ENCODE peak calls at places on chromosomes 11 and 22, in ten cellular contexts. E is ovary, K is A549, D is stomach, S is upper lobe of left lung, P is suprapubic skin, V is tibial nerve, Z is esophagus muscularis mucosa, Y is GM12878, T is H1. B is an unnamed sample.
A peak's percentile ranks its signal among the peaks of the same experiment; 100 is the strongest.

GRCh38 chr11:123231263-123231662 is 36.2 kb upstream of the CLMP start:
- DNase-seq in E (no peak), K (peak; percentile 38), S (no peak), V (no peak), D (no peak), T (no peak), Z (no peak), P (no peak), Y (no peak), B (no peak)

GRCh38 chr11:110243804-110244203 is 52.6 kb downstream of the RDX start:
- DNase-seq in P (no peak), Y (no peak), D (no peak), E (no peak), Z (no peak), K (no peak), S (no peak), V (no peak), T (no peak), B (no peak)

GRCh38 chr11:79423736-79424135 is 17.1 kb downstream of the TENM4 start:
- DNase-seq in T (no peak), Z (no peak), K (no peak), P (no peak), V (no peak), S (no peak), D (no peak), Y (no peak), E (no peak), B (no peak)

GRCh38 chr11:19714387-19715363 is 2.0 kb downstream of the NAV2 start:
- DNase-seq in D (no peak), T (peak; percentile 68), Z (no peak), V (peak; percentile 33), K (no peak), P (no peak), S (peak; percentile 44), E (peak; percentile 38), Y (no peak), B (peak; percentile 84)

GRCh38 chr22:46422896-46423295 is 87.4 kb downstream of the TRMU start:
- DNase-seq in P (no peak), V (no peak), Z (no peak), D (peak; percentile 39), K (no peak), Y (no peak), S (peak; percentile 22), T (no peak), E (no peak), B (no peak)

GRCh38 chr11:16607675-16608644 is 130.5 kb upstream of the C11orf58 start:
- DNase-seq in Z (no peak), K (no peak), D (peak; percentile 38), S (no peak), E (peak; percentile 62), Y (no peak), V (peak; percentile 70), T (no peak), P (no peak), B (peak; percentile 77)

GRCh38 chr22:26779108-26779507 is 121.7 kb downstream of the MIAT start:
- DNase-seq in K (no peak), P (no peak), T (no peak), E (no peak), Y (no peak), Z (no peak), V (no peak), S (no peak), D (no peak), B (no peak)

GRCh38 chr11:72519220-72519881 is 85.0 kb upstream of the CLPB start:
- DNase-seq in V (no peak), T (no peak), S (no peak), E (no peak), P (no peak), K (no peak), Z (no peak), D (no peak), Y (no peak), B (no peak)

GRCh38 chr11:69208190-69209037 is 52.7 kb downstream of the SMIM38 start:
- DNase-seq in Y (no peak), Z (no peak), T (no peak), D (no peak), V (no peak), E (no peak), K (no peak), P (peak; percentile 34), S (no peak), B (no peak)

GRCh38 chr11:133679896-133680295 is 147.6 kb upstream of the OPCML start:
- DNase-seq in D (no peak), S (no peak), Z (peak; percentile 70), K (no peak), Y (no peak), P (no peak), V (no peak), E (no peak), T (no peak), B (no peak)

GRCh38 chr11:32149748-32150147 is 58.9 kb downstream of the RCN1 start:
- DNase-seq in Y (no peak), V (no peak), S (no peak), Z (peak; percentile 80), K (no peak), P (no peak), T (no peak), E (no peak), D (no peak), B (no peak)

GRCh38 chr11:3092603-3093141 is 35.4 kb upstream of the CARS1 start:
- DNase-seq in Z (no peak), V (no peak), E (no peak), K (no peak), D (peak; percentile 21), P (peak; percentile 71), T (peak; percentile 43), S (peak; percentile 76), Y (no peak), B (peak; percentile 61)

GRCh38 chr22:36328635-36329216 is 59.0 kb downstream of the MYH9 start:
- DNase-seq in T (no peak), Y (peak; percentile 51), D (peak; percentile 61), K (peak; percentile 14), Z (no peak), E (peak; percentile 66), V (no peak), P (no peak), S (peak; percentile 62), B (peak; percentile 94)

GRCh38 chr11:1830500-1831223 is 4.1 kb upstream of the SYT8 start:
- DNase-seq in P (no peak), Z (no peak), E (no peak), Y (no peak), S (peak; percentile 87), D (peak; percentile 93), T (no peak), K (no peak), V (no peak), B (no peak)

GRCh38 chr11:2290351-2290841 is 11.3 kb downstream of the C11orf21 start:
- DNase-seq in Z (no peak), P (peak; percentile 77), D (peak; percentile 28), V (no peak), T (peak; percentile 45), S (peak; percentile 50), Y (no peak), E (no peak), K (no peak), B (peak; percentile 32)

GRCh38 chr11:14036495-14036894 is 74.0 kb downstream of the SPON1 start:
- DNase-seq in E (no peak), Z (no peak), K (no peak), D (no peak), Y (no peak), T (no peak), S (no peak), V (no peak), P (no peak), B (no peak)

GRCh38 chr11:95977534-95978174 is 53.7 kb upstream of the MTMR2 start:
- DNase-seq in E (no peak), Z (no peak), T (no peak), Y (no peak), P (no peak), S (no peak), V (no peak), D (no peak), K (peak; percentile 54), B (no peak)

GRCh38 chr11:102144357-102145342 is 34.4 kb downstream of the YAP1 start:
- DNase-seq in K (no peak), P (no peak), Z (no peak), E (no peak), V (peak; percentile 63), S (no peak), T (no peak), D (peak; percentile 57), Y (no peak), B (no peak)

GRCh38 chr11:18225906-18226305 is 10.7 kb downstream of the SAA4 start:
- DNase-seq in P (no peak), E (no peak), S (no peak), V (no peak), K (no peak), Y (no peak), T (no peak), D (no peak), Z (no peak), B (no peak)

DNA sequence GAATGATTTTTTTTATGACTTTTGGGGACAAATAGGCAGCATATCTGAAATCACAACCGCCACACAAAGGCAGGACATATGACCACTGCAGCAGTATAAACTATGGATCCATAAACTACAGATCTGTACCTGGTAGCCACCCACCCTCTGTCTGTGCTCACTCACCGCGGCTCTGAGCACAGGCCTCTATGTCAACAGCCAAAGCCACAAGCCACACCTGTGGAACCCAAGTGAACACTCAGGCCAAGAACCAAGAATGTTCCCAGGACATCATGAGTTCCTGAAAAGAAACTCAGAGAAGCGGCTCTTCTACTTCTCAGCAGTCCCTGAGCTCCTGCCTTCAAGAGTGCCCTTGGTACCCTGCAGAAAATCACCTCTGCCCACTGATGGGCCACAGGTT is 22.4 kb downstream of the PISD start:
- DNase-seq in P (no peak), V (no peak), K (no peak), E (no peak), T (no peak), Z (no peak), D (peak; percentile 61), S (no peak), Y (no peak), B (no peak)
- H3K27ac ChIP-seq in P (no peak overlapping the region), V (peak overlapping the region; percentile 84), K (no peak overlapping the region), E (no peak overlapping the region), T (no peak overlapping the region), Z (no peak overlapping the region), D (peak overlapping the region; percentile 87), S (peak overlapping the region; percentile 93), Y (peak overlapping the region; percentile 98), B (no peak overlapping the region)

GRCh38 chr11:116460156-116460965 is 312.4 kb downstream of the BUD13 start:
- DNase-seq in K (no peak), S (no peak), Z (no peak), E (no peak), T (no peak), P (no peak), Y (no peak), D (no peak), V (no peak), B (no peak)
- TF ChIP-seq EP300 in K (no peak), S (no peak), Z (no peak), E (no peak), T (no peak), P (no peak), Y (no peak), D (no peak), V (no peak), B (no peak)

GRCh38 chr11:61972112-61972795 is 4.8 kb upstream of the FTH1 start:
- DNase-seq in E (peak; percentile 19), P (no peak), Z (no peak), D (no peak), K (no peak), T (no peak), Y (no peak), V (no peak), S (no peak), B (no peak)
- H3K27ac ChIP-seq in E (peak overlapping the region; percentile 81), P (peak overlapping the region; percentile 99), Z (peak overlapping the region; percentile 98), D (peak overlapping the region; percentile 100), K (peak overlapping the region; percentile 99), T (no peak overlapping the region), Y (peak overlapping the region; percentile 74), V (peak overlapping the region; percentile 100), S (peak overlapping the region; percentile 99), B (peak overlapping the region; percentile 100)

GRCh38 chr22:18954941-18955571 is 19.0 kb upstream of the PRODH start:
- DNase-seq in Y (no peak), D (no peak), P (peak; percentile 73), Z (no peak), T (no peak), E (no peak), S (peak; percentile 53), V (no peak), K (no peak), B (peak; percentile 55)
- TF ChIP-seq EP300 in Y (no peak), D (no peak), P (no peak), Z (no peak), T (no peak), E (no peak), S (no peak), V (no peak), K (no peak), B (no peak)